ENCODE peak calls at places on chromosomes 2 and 18, in eight cellular contexts. One of them, this sample, is unnamed.

GRCh38 chr18:36850527-36851201 is 21.7 kb downstream of the KIAA1328 start:
- DNase-seq in tibial nerve: no peak
- DNase-seq in IMR-90: peak
- DNase-seq in thyroid gland: no peak
- DNase-seq in uterus: no peak
- DNase-seq in prostate gland: no peak
- DNase-seq in NB4: peak
- DNase-seq in heart left ventricle: no peak
- DNase-seq in this sample: no peak

GRCh38 chr2:177352441-177353070 is 40.0 kb upstream of the AGPS start:
- DNase-seq in tibial nerve: no peak
- DNase-seq in IMR-90: no peak
- DNase-seq in thyroid gland: no peak
- DNase-seq in uterus: no peak
- DNase-seq in prostate gland: no peak
- DNase-seq in NB4: peak
- DNase-seq in heart left ventricle: no peak
- DNase-seq in this sample: no peak

GRCh38 chr2:51013060-51013746 is 18.7 kb downstream of the NRXN1 start:
- DNase-seq in tibial nerve: no peak
- DNase-seq in IMR-90: peak
- DNase-seq in thyroid gland: peak
- DNase-seq in uterus: no peak
- DNase-seq in prostate gland: peak
- DNase-seq in NB4: no peak
- DNase-seq in heart left ventricle: no peak
- DNase-seq in this sample: peak

GRCh38 chr2:159661286-159661685 is 44.9 kb upstream of the BAZ2B start:
- DNase-seq in tibial nerve: no peak
- DNase-seq in IMR-90: peak
- DNase-seq in thyroid gland: no peak
- DNase-seq in uterus: no peak
- DNase-seq in prostate gland: no peak
- DNase-seq in NB4: no peak
- DNase-seq in heart left ventricle: no peak
- DNase-seq in this sample: no peak

GRCh38 chr2:77191665-77192064 is 330.5 kb downstream of the LRRTM4 start:
- DNase-seq in tibial nerve: no peak
- DNase-seq in IMR-90: no peak
- DNase-seq in thyroid gland: no peak
- DNase-seq in uterus: no peak
- DNase-seq in prostate gland: no peak
- DNase-seq in NB4: no peak
- DNase-seq in heart left ventricle: no peak
- DNase-seq in this sample: no peak

GRCh38 chr18:77851798-77852197 is 602.1 kb downstream of the GALR1 start:
- DNase-seq in tibial nerve: no peak
- DNase-seq in IMR-90: no peak
- DNase-seq in thyroid gland: no peak
- DNase-seq in uterus: no peak
- DNase-seq in prostate gland: no peak
- DNase-seq in NB4: no peak
- DNase-seq in heart left ventricle: no peak
- DNase-seq in this sample: no peak

GRCh38 chr2:28972778-28973335 is 8.2 kb upstream of the TOGARAM2 start:
- DNase-seq in tibial nerve: no peak
- DNase-seq in IMR-90: no peak
- DNase-seq in thyroid gland: no peak
- DNase-seq in uterus: no peak
- DNase-seq in prostate gland: no peak
- DNase-seq in NB4: no peak
- DNase-seq in heart left ventricle: no peak
- DNase-seq in this sample: no peak

GRCh38 chr2:24984912-24985311 is 13.2 kb upstream of the DNAJC27 start:
- DNase-seq in tibial nerve: no peak
- DNase-seq in IMR-90: peak
- DNase-seq in thyroid gland: peak
- DNase-seq in uterus: peak
- DNase-seq in prostate gland: no peak
- DNase-seq in NB4: no peak
- DNase-seq in heart left ventricle: peak
- DNase-seq in this sample: peak

DNA sequence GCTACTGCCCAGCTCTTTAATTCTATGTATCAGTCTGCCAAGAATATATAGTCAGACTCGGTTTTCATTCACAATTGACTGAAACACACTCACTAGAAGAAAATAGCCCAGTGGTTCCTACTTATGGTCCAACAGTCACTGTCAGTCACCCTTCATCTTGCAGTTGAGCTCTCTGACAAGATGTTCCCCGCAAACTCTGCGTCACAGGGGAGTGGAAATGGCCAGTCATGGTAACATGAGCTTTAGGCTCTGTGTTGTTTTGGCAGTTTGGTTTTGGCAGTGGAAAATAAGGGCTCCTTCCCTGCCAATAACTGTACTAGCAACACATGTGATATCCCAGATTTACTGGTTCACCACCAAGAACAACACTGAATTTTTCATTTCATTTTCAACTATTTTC is 122.5 kb downstream of the PRPF40A start:
- DNase-seq in tibial nerve: peak
- DNase-seq in IMR-90: peak
- DNase-seq in thyroid gland: peak
- DNase-seq in uterus: peak
- DNase-seq in prostate gland: peak
- DNase-seq in NB4: no peak
- DNase-seq in heart left ventricle: peak
- DNase-seq in this sample: peak
- TF ChIP-seq POLR2A in tibial nerve: no peak
- TF ChIP-seq POLR2A in IMR-90: no peak
- TF ChIP-seq POLR2A in thyroid gland: no peak
- TF ChIP-seq POLR2A in uterus: no peak
- TF ChIP-seq POLR2A in prostate gland: no peak
- TF ChIP-seq POLR2A in NB4: no peak
- TF ChIP-seq POLR2A in heart left ventricle: no peak
- TF ChIP-seq POLR2A in this sample: no peak

GRCh38 chr18:33835419-33835818 is 257.4 kb downstream of the ASXL3 start:
- DNase-seq in tibial nerve: no peak
- DNase-seq in IMR-90: no peak
- DNase-seq in thyroid gland: no peak
- DNase-seq in uterus: no peak
- DNase-seq in prostate gland: no peak
- DNase-seq in NB4: no peak
- DNase-seq in heart left ventricle: no peak
- DNase-seq in this sample: no peak

GRCh38 chr18:33838084-33838483 is 260.1 kb downstream of the ASXL3 start:
- DNase-seq in tibial nerve: no peak
- DNase-seq in IMR-90: no peak
- DNase-seq in thyroid gland: no peak
- DNase-seq in uterus: no peak
- DNase-seq in prostate gland: no peak
- DNase-seq in NB4: no peak
- DNase-seq in heart left ventricle: no peak
- DNase-seq in this sample: no peak

GRCh38 chr18:33837191-33837590 is 259.2 kb downstream of the ASXL3 start:
- DNase-seq in tibial nerve: no peak
- DNase-seq in IMR-90: no peak
- DNase-seq in thyroid gland: no peak
- DNase-seq in uterus: no peak
- DNase-seq in prostate gland: no peak
- DNase-seq in NB4: no peak
- DNase-seq in heart left ventricle: no peak
- DNase-seq in this sample: no peak

GRCh38 chr18:33841221-33841967 is 263.4 kb downstream of the ASXL3 start:
- DNase-seq in tibial nerve: no peak
- DNase-seq in IMR-90: no peak
- DNase-seq in thyroid gland: no peak
- DNase-seq in uterus: no peak
- DNase-seq in prostate gland: no peak
- DNase-seq in NB4: no peak
- DNase-seq in heart left ventricle: no peak
- DNase-seq in this sample: no peak

DNA sequence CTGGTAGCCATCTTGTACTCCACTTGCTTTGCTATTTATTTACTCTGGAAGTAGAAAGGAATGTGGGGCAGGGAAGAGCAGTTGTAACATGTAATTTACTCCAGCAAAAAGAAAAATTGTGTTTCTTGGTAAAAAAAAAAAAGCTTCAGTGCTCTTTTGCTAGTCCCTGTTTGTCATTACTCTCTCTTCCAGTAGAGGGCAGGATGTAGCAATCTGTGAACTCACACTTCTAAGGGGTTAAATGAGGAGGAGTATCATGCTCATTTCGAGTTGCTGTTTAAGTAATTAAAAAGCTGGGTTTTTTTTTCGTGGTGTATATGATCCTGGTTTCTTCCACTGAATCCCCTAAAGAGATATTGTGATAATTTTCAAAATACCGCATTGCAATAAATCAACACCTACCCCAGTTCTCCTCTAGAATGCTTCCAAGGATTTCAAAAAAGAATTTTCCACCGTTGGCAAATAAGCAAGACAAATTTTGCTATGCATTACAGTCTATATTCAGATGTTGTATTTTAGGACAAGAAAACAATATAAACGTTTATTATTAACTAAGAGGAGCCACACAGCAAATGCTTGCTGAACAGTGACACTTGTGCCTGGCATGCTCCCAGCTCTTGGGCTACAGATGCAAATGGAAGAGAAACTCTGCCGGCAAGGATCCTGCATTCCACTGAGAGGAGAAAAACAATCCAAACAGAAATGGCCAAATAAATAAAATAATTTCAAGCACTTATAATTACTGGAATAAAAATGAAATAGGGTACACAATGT is 261.6 kb downstream of the ASXL3 start:
- DNase-seq in tibial nerve: no peak
- DNase-seq in IMR-90: peak
- DNase-seq in thyroid gland: peak
- DNase-seq in uterus: no peak
- DNase-seq in prostate gland: no peak
- DNase-seq in NB4: peak
- DNase-seq in heart left ventricle: no peak
- DNase-seq in this sample: peak
- H3K4me3 ChIP-seq in tibial nerve: no peak
- H3K4me3 ChIP-seq in IMR-90: no peak
- H3K4me3 ChIP-seq in thyroid gland: no peak
- H3K4me3 ChIP-seq in uterus: no peak
- H3K4me3 ChIP-seq in prostate gland: no peak
- H3K4me3 ChIP-seq in NB4: no peak
- H3K4me3 ChIP-seq in heart left ventricle: no peak
- H3K4me3 ChIP-seq in this sample: no peak

GRCh38 chr18:31102020-31102684 is at the start of gene DSC2:
- DNase-seq in tibial nerve: no peak
- DNase-seq in IMR-90: no peak
- DNase-seq in thyroid gland: peak
- DNase-seq in uterus: no peak
- DNase-seq in prostate gland: peak
- DNase-seq in NB4: no peak
- DNase-seq in heart left ventricle: peak
- DNase-seq in this sample: peak

GRCh38 chr18:31102941-31103340 is 720 bp upstream of the DSC2 start:
- DNase-seq in tibial nerve: no peak
- DNase-seq in IMR-90: no peak
- DNase-seq in thyroid gland: no peak
- DNase-seq in uterus: no peak
- DNase-seq in prostate gland: no peak
- DNase-seq in NB4: no peak
- DNase-seq in heart left ventricle: no peak
- DNase-seq in this sample: no peak

GRCh38 chr18:31099490-31100230 is 2.6 kb downstream of the DSC2 start:
- DNase-seq in tibial nerve: no peak
- DNase-seq in IMR-90: no peak
- DNase-seq in thyroid gland: no peak
- DNase-seq in uterus: no peak
- DNase-seq in prostate gland: no peak
- DNase-seq in NB4: no peak
- DNase-seq in heart left ventricle: no peak
- DNase-seq in this sample: no peak

GRCh38 chr18:31100598-31101147 is 1.5 kb downstream of the DSC2 start:
- DNase-seq in tibial nerve: no peak
- DNase-seq in IMR-90: no peak
- DNase-seq in thyroid gland: peak
- DNase-seq in uterus: no peak
- DNase-seq in prostate gland: peak
- DNase-seq in NB4: no peak
- DNase-seq in heart left ventricle: peak
- DNase-seq in this sample: no peak

DNA sequence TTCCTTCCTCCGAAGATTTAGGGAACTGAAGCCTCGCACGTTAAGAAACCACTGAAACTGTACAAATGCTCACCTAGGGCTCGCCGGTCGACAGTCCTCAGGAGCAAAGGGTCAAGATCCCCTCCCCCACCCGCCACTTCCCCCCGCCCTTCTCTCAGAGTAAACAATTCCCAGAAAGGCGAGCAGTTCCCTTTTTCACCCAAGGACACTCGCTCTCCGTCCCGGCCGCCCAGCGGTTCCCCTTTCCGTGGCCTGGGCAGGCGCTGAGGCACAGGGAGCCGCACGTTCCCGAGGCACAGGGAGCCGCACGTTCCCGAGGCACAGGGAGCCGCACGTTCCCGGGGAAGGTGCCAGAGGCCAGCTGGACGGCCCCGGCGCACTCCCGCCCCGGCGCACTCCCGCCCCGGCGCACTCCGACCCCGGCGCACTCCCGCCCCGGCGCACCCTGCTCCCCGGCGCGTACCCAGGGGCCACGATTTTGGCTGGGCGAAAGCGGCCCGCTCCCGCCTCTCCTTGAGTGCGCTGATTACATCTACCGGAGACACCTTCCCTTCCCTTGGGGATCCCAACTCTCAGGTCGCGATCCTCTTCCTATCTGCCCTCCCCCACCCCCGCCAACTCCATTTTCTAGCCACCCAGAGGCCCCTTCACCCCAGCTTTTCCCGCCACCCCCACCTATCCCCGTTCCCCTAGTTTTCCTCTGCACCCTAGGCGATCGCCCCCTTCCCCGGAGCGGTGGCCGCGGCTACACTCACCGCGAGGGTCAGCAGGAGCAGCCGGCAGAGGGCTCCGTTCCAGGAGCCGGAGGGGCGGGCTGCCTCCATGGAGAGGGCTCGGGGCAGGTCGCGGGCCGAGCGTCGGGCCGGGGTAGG is 837 bp downstream of the DSC2 start:
- DNase-seq in tibial nerve: peak
- DNase-seq in IMR-90: no peak
- DNase-seq in thyroid gland: peak
- DNase-seq in uterus: peak
- DNase-seq in prostate gland: peak
- DNase-seq in NB4: peak
- DNase-seq in heart left ventricle: peak
- DNase-seq in this sample: peak
- TF ChIP-seq POLR2A in tibial nerve: peak
- TF ChIP-seq POLR2A in IMR-90: no peak
- TF ChIP-seq POLR2A in thyroid gland: no peak
- TF ChIP-seq POLR2A in uterus: peak
- TF ChIP-seq POLR2A in prostate gland: peak
- TF ChIP-seq POLR2A in NB4: no peak
- TF ChIP-seq POLR2A in heart left ventricle: peak
- TF ChIP-seq POLR2A in this sample: peak

GRCh38 chr2:108589786-108590185 is 55.5 kb downstream of the LIMS1 start:
- DNase-seq in tibial nerve: no peak
- DNase-seq in IMR-90: no peak
- DNase-seq in thyroid gland: no peak
- DNase-seq in uterus: no peak
- DNase-seq in prostate gland: no peak
- DNase-seq in NB4: no peak
- DNase-seq in heart left ventricle: no peak
- DNase-seq in this sample: no peak

GRCh38 chr2:108594982-108595464 is 60.8 kb downstream of the LIMS1 start:
- DNase-seq in tibial nerve: no peak
- DNase-seq in IMR-90: peak
- DNase-seq in thyroid gland: no peak
- DNase-seq in uterus: no peak
- DNase-seq in prostate gland: no peak
- DNase-seq in NB4: peak
- DNase-seq in heart left ventricle: no peak
- DNase-seq in this sample: no peak

GRCh38 chr2:108593547-108594098 is 59.4 kb downstream of the LIMS1 start:
- DNase-seq in tibial nerve: no peak
- DNase-seq in IMR-90: peak
- DNase-seq in thyroid gland: no peak
- DNase-seq in uterus: no peak
- DNase-seq in prostate gland: no peak
- DNase-seq in NB4: peak
- DNase-seq in heart left ventricle: no peak
- DNase-seq in this sample: no peak

GRCh38 chr2:108591163-108591562 is 56.9 kb downstream of the LIMS1 start:
- DNase-seq in tibial nerve: no peak
- DNase-seq in IMR-90: no peak
- DNase-seq in thyroid gland: no peak
- DNase-seq in uterus: no peak
- DNase-seq in prostate gland: no peak
- DNase-seq in NB4: peak
- DNase-seq in heart left ventricle: no peak
- DNase-seq in this sample: no peak

GRCh38 chr2:108594132-108594981 is 60.1 kb downstream of the LIMS1 start:
- DNase-seq in tibial nerve: no peak
- DNase-seq in IMR-90: peak
- DNase-seq in thyroid gland: no peak
- DNase-seq in uterus: no peak
- DNase-seq in prostate gland: no peak
- DNase-seq in NB4: peak
- DNase-seq in heart left ventricle: no peak
- DNase-seq in this sample: no peak
- H3K4me3 ChIP-seq in tibial nerve: no peak
- H3K4me3 ChIP-seq in IMR-90: no peak
- H3K4me3 ChIP-seq in thyroid gland: no peak
- H3K4me3 ChIP-seq in uterus: no peak
- H3K4me3 ChIP-seq in prostate gland: no peak
- H3K4me3 ChIP-seq in NB4: peak
- H3K4me3 ChIP-seq in heart left ventricle: no peak
- H3K4me3 ChIP-seq in this sample: no peak

This sample was measured in body of pancreas.